ENCODE peak calls at places on chromosome 3, in ten cellular contexts. H is GM06990, D is AG04449, C is BJ, A is neural progenitor cell, G is colonic mucosa, W is fibroblast of villous mesenchyme, R is kidney epithelial cell, Z is fibroblast of mammary gland, L is GM23338. J is an unnamed sample.

GRCh38 chr3:159904911-159905310 is 83.7 kb upstream of the IL12A start:
- DNase-seq in H (no peak), D (no peak), C (peak; percentile 47), A (no peak), G (no peak), W (no peak), R (no peak), Z (no peak), L (no peak), J (no peak)

GRCh38 chr3:189513281-189514151 is 117.7 kb upstream of the TP63 start:
- DNase-seq in H (no peak), D (no peak), C (no peak), A (no peak), G (peak; percentile 64), W (no peak), R (no peak), Z (no peak), L (no peak), J (no peak)

GRCh38 chr3:172904817-172905479 is 154.4 kb downstream of the ECT2 start:
- DNase-seq in H (no peak), D (no peak), C (no peak), A (no peak), G (no peak), W (no peak), R (no peak), Z (no peak), L (peak; percentile 23), J (no peak)

GRCh38 chr3:140091143-140091542 is 156.2 kb downstream of the CLSTN2 start:
- DNase-seq in H (no peak), D (no peak), C (no peak), A (no peak), G (no peak), W (no peak), R (peak; percentile 43), Z (no peak), L (no peak), J (peak; percentile 4)

GRCh38 chr3:142896201-142896755 is 7.4 kb upstream of the PCOLCE2 start:
- DNase-seq in H (no peak), D (peak; percentile 52), C (peak; percentile 9), A (no peak), G (no peak), W (peak; percentile 17), R (peak; percentile 55), Z (peak; percentile 92), L (no peak), J (peak; percentile 39)

GRCh38 chr3:44109997-44110396 is 131.7 kb upstream of the TOPAZ1 start:
- DNase-seq in H (no peak), D (no peak), C (no peak), A (no peak), G (no peak), W (no peak), R (no peak), Z (no peak), L (no peak), J (no peak)

GRCh38 chr3:1855836-1856235 is 242.8 kb upstream of the CNTN4 start:
- DNase-seq in H (no peak), D (no peak), C (no peak), A (no peak), G (no peak), W (no peak), R (no peak), Z (no peak), L (no peak), J (no peak)

GRCh38 chr3:19946291-19946831 is 536 bp upstream of the RAB5A start:
- DNase-seq in H (no peak), D (no peak), C (no peak), A (no peak), G (no peak), W (no peak), R (no peak), Z (peak; percentile 31), L (no peak), J (no peak)

GRCh38 chr3:78919021-78919755 is 848.6 kb downstream of the ROBO1 start:
- DNase-seq in H (no peak), D (peak; percentile 89), C (peak; percentile 36), A (no peak), G (no peak), W (peak; percentile 71), R (peak; percentile 63), Z (peak; percentile 91), L (no peak), J (peak; percentile 94)

GRCh38 chr3:157122116-157122515 is 37.8 kb downstream of the CCNL1 start:
- DNase-seq in H (no peak), D (no peak), C (peak; percentile 69), A (no peak), G (no peak), W (peak; percentile 98), R (peak; percentile 97), Z (peak; percentile 95), L (no peak), J (peak; percentile 92)

GRCh38 chr3:187130346-187131066 is 8.8 kb downstream of the RPL39L start:
- DNase-seq in H (peak; percentile 52), D (no peak), C (no peak), A (no peak), G (no peak), W (peak; percentile 80), R (peak; percentile 44), Z (peak; percentile 51), L (no peak), J (peak; percentile 14)

GRCh38 chr3:46934067-46934466 is 42.5 kb downstream of the CCDC12 start:
- DNase-seq in H (no peak), D (no peak), C (no peak), A (no peak), G (no peak), W (no peak), R (no peak), Z (no peak), L (no peak), J (no peak)

GRCh38 chr3:36487616-36488015 is 107.3 kb downstream of the STAC start:
- DNase-seq in H (no peak), D (no peak), C (no peak), A (no peak), G (no peak), W (no peak), R (no peak), Z (no peak), L (no peak), J (no peak)

GRCh38 chr3:120681506-120682038 is 467 bp downstream of the HGD start:
- DNase-seq in H (no peak), D (no peak), C (no peak), A (no peak), G (no peak), W (no peak), R (no peak), Z (no peak), L (no peak), J (no peak)

GRCh38 chr3:120682095-120682681 is at the start of gene HGD:
- DNase-seq in H (no peak), D (no peak), C (no peak), A (no peak), G (peak; percentile 69), W (no peak), R (peak; percentile 71), Z (no peak), L (no peak), J (no peak)

GRCh38 chr3:120680193-120680894 is 1.7 kb downstream of the HGD start:
- DNase-seq in H (no peak), D (no peak), C (no peak), A (no peak), G (no peak), W (no peak), R (no peak), Z (no peak), L (peak; percentile 15), J (no peak)

GRCh38 chr3:120678984-120679383 is 3.1 kb downstream of the HGD start:
- DNase-seq in H (no peak), D (no peak), C (no peak), A (no peak), G (peak; percentile 24), W (no peak), R (no peak), Z (no peak), L (no peak), J (no peak)

GRCh38 chr3:120681018-120681417 is 1.0 kb downstream of the HGD start:
- DNase-seq in H (no peak), D (no peak), C (no peak), A (no peak), G (no peak), W (no peak), R (no peak), Z (no peak), L (no peak), J (no peak)
- H3K4me3 ChIP-seq in H (no peak overlapping the region), D (no peak overlapping the region), C (no peak overlapping the region), A (no peak overlapping the region), G (peak overlapping the region; percentile 6), W (no peak overlapping the region), R (no peak overlapping the region), Z (no peak overlapping the region), L (no peak overlapping the region), J (no peak overlapping the region)

GRCh38 chr3:154765241-154765640 is 314.9 kb upstream of the MME start:
- DNase-seq in H (no peak), D (no peak), C (no peak), A (no peak), G (no peak), W (no peak), R (no peak), Z (no peak), L (no peak), J (no peak)
- H3K4me3 ChIP-seq in H (no peak overlapping the region), D (no peak overlapping the region), C (no peak overlapping the region), A (no peak overlapping the region), G (no peak overlapping the region), W (no peak overlapping the region), R (no peak overlapping the region), Z (no peak overlapping the region), L (no peak overlapping the region), J (no peak overlapping the region)

GRCh38 chr3:40329081-40329480 is 19.6 kb downstream of the EIF1B start:
- DNase-seq in H (no peak), D (no peak), C (no peak), A (no peak), G (no peak), W (no peak), R (no peak), Z (no peak), L (no peak), J (no peak)
- H3K4me3 ChIP-seq in H (no peak overlapping the region), D (no peak overlapping the region), C (no peak overlapping the region), A (no peak overlapping the region), G (no peak overlapping the region), W (no peak overlapping the region), R (no peak overlapping the region), Z (no peak overlapping the region), L (peak overlapping the region; percentile 7), J (no peak overlapping the region)

GRCh38 chr3:67655364-67656121 is 1.1 kb upstream of the SUCLG2 start:
- DNase-seq in H (peak; percentile 75), D (no peak), C (no peak), A (no peak), G (peak; percentile 35), W (no peak), R (no peak), Z (no peak), L (no peak), J (no peak)
- H3K4me3 ChIP-seq in H (peak overlapping the region; percentile 41), D (no peak overlapping the region), C (no peak overlapping the region), A (no peak overlapping the region), G (no peak overlapping the region), W (peak overlapping the region; percentile 76), R (no peak overlapping the region), Z (no peak overlapping the region), L (no peak overlapping the region), J (no peak overlapping the region)